ENCODE peak calls at places on chromosomes 5 and 9, in five cellular contexts. T, G, V, E and Q are unnamed samples.

GRCh38 chr5:92455011-92455410 is 1071.9 kb upstream of the ARRDC3 start:
- DNase-seq in T (no peak), G (no peak), V (no peak), E (no peak), Q (no peak)

GRCh38 chr5:94432499-94432898 is 185.9 kb downstream of the KIAA0825 start:
- DNase-seq in T (peak; percentile 49), G (peak; percentile 63), V (peak; percentile 45), E (no peak), Q (no peak)

GRCh38 chr9:119556129-119556875 is 187.1 kb upstream of the BRINP1 start:
- DNase-seq in T (peak; percentile 18), G (peak; percentile 46), V (peak; percentile 32), E (peak; percentile 71), Q (peak; percentile 80)

GRCh38 chr9:101465330-101465915 is 29.8 kb upstream of the ALDOB start:
- DNase-seq in T (peak; percentile 70), G (peak; percentile 75), V (peak; percentile 12), E (peak; percentile 14), Q (peak; percentile 86)

GRCh38 chr5:55140908-55141665 is 18.9 kb upstream of the GPX8 start:
- DNase-seq in T (no peak), G (no peak), V (no peak), E (no peak), Q (no peak)

GRCh38 chr5:179870403-179870903 is 11.8 kb upstream of the MRNIP start:
- DNase-seq in T (peak; percentile 52), G (peak; percentile 55), V (no peak), E (no peak), Q (peak; percentile 80)

GRCh38 chr9:18485691-18486090 is 11.7 kb downstream of the ADAMTSL1 start:
- DNase-seq in T (peak; percentile 66), G (peak; percentile 40), V (no peak), E (no peak), Q (no peak)

GRCh38 chr5:74352256-74352655 is 288.3 kb downstream of the ENC1 start:
- DNase-seq in T (peak; percentile 41), G (no peak), V (no peak), E (no peak), Q (no peak)

GRCh38 chr9:75175395-75175794 is 87.1 kb downstream of the OSTF1 start:
- DNase-seq in T (no peak), G (no peak), V (no peak), E (no peak), Q (no peak)

GRCh38 chr5:139949710-139950109 is 93.4 kb downstream of the NRG2 start:
- DNase-seq in T (no peak), G (no peak), V (no peak), E (no peak), Q (peak; percentile 48)

GRCh38 chr5:179825655-179826182 is 5.0 kb downstream of the SQSTM1 start:
- DNase-seq in T (no peak), G (peak; percentile 31), V (no peak), E (no peak), Q (no peak)

GRCh38 chr5:158126442-158127399 is 267.8 kb upstream of the CLINT1 start:
- DNase-seq in T (no peak), G (no peak), V (no peak), E (no peak), Q (no peak)

GRCh38 chr5:116892993-116893392 is 318.4 kb upstream of the SEMA6A start:
- DNase-seq in T (no peak), G (no peak), V (no peak), E (no peak), Q (no peak)

GRCh38 chr5:103512506-103512905 is 50.1 kb downstream of the NUDT12 start:
- DNase-seq in T (no peak), G (no peak), V (no peak), E (no peak), Q (no peak)

GRCh38 chr9:92637331-92637730 is 32.6 kb downstream of the IPPK start:
- DNase-seq in T (no peak), G (no peak), V (no peak), E (no peak), Q (no peak)

GRCh38 chr9:70588381-70588780 is 173.9 kb upstream of the KLF9 start:
- DNase-seq in T (no peak), G (no peak), V (peak; percentile 45), E (no peak), Q (no peak)

GRCh38 chr5:168159425-168159824 is 132.0 kb upstream of the WWC1 start:
- DNase-seq in T (no peak), G (no peak), V (no peak), E (no peak), Q (peak; percentile 82)

GRCh38 chr9:34151398-34151797 is 24.9 kb upstream of the DCAF12 start:
- DNase-seq in T (no peak), G (no peak), V (no peak), E (no peak), Q (no peak)

GRCh38 chr9:522658-523057 is 308.0 kb downstream of the DOCK8 start:
- DNase-seq in T (no peak), G (no peak), V (no peak), E (no peak), Q (no peak)

GRCh38 chr5:77356740-77357139 is 135.4 kb downstream of the WDR41 start:
- DNase-seq in T (peak; percentile 65), G (peak; percentile 15), V (peak; percentile 66), E (no peak), Q (peak; percentile 45)

GRCh38 chr5:142846402-142846801 is 76.2 kb downstream of the ARHGAP26 start:
- DNase-seq in T (no peak), G (no peak), V (no peak), E (no peak), Q (no peak)

GRCh38 chr9:130240410-130241197 is 25.0 kb upstream of the HMCN2 start:
- DNase-seq in T (peak; percentile 71), G (peak; percentile 77), V (peak; percentile 37), E (peak; percentile 43), Q (peak; percentile 87)

GRCh38 chr5:54673523-54674225 is 156.1 kb downstream of the SNX18 start:
- DNase-seq in T (peak; percentile 36), G (peak; percentile 44), V (no peak), E (no peak), Q (no peak)

GRCh38 chr9:108663381-108663876 is 192.4 kb downstream of the ACTL7B start:
- DNase-seq in T (no peak), G (peak; percentile 20), V (no peak), E (no peak), Q (no peak)

GRCh38 chr9:20390400-20390799 is 231.9 kb downstream of the MLLT3 start:
- DNase-seq in T (no peak), G (no peak), V (no peak), E (no peak), Q (no peak)

DNA sequence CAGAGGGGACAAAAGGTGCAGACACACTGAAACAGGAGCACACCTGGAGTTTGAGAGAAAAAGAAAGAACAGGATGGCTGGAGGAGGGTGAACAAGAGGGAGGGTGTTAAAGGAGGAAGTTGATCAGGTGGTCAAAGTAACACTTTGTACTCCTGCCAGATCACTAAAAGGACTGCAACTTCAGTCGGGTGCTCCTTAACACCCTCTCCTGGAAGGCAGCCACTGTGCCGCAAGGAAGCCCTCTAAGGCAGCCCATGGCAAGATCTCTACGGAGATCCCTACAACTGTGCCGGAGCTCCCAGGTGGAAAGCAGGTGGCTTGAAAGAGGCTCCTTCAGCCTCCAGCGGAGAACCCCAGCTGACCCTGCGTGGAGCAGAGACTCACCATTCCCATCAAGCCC is 124.4 kb upstream of the MSX2 start:
- DNase-seq in T (no peak), G (no peak), V (no peak), E (no peak), Q (peak; percentile 80)
- H3K4ac ChIP-seq in T (peak overlapping the region; percentile 81), G (no peak overlapping the region), V (no peak overlapping the region), E (no peak overlapping the region), Q (no peak overlapping the region)

GRCh38 chr9:134066546-134066922 is 1.3 kb downstream of the BRD3 start:
- DNase-seq in T (peak; percentile 29), G (peak; percentile 47), V (no peak), E (no peak), Q (peak; percentile 56)

GRCh38 chr9:134066923-134067851 is 639 bp downstream of the BRD3 start:
- DNase-seq in T (peak; percentile 31), G (peak; percentile 54), V (no peak), E (no peak), Q (peak; percentile 36)

GRCh38 chr9:134069536-134070399 is 1.9 kb upstream of the BRD3 start:
- DNase-seq in T (no peak), G (no peak), V (no peak), E (no peak), Q (no peak)

GRCh38 chr9:134068742-134069535 is 1.1 kb upstream of the BRD3 start:
- DNase-seq in T (peak; percentile 6), G (peak; percentile 8), V (peak; percentile 14), E (no peak), Q (peak; percentile 61)

DNA sequence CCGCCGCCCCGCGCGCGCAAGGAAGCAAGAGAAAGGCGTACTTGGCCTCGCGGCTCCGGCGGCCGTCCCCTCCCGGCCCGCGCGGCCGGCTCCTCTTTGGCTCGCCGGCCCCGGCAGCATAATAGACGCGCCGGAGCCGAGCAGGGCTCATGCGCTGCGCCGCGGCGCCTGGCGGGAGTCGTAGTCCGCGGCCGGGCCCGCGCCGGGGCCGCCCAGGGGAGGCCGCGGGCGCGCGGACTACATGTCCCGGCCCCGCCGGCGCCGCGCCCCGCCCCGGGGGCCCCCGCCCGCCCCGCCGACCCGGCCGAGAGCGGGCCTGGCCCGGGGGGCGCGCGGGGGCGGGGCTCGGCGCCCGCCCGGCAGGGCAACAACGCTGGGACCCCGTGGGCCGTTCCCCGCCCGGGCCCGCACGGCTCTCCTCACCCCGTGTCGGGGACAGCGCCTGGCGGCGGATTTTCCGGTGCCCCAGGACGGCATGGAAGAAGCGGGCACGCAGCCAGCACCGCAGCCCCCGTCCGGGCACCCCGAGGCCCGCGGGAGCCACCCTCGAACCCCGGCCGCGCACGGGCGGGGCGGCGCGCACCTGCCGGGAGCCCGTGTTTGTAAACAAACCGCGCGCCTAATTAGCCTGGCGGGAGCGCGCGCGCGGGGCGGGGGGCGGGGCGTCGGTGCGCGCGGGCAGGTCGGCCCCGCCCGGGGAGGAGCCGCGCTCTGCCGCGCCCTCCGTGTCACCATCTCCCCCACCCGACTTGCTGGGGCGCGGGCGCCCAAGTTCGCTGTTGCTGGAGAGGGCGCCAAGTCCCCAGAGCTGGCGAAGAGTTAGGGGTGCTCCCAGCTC is at the start of gene BRD3:
- DNase-seq in T (peak; percentile 88), G (peak; percentile 87), V (peak; percentile 78), E (peak; percentile 89), Q (peak; percentile 95)
- H3K4ac ChIP-seq in T (peak within 1 kb of the TSS; percentile 76), G (peak within 1 kb of the TSS; percentile 95), V (peak within 1 kb of the TSS; percentile 99), E (peak within 1 kb of the TSS; percentile 59), Q (peak within 1 kb of the TSS; percentile 87)

DNA sequence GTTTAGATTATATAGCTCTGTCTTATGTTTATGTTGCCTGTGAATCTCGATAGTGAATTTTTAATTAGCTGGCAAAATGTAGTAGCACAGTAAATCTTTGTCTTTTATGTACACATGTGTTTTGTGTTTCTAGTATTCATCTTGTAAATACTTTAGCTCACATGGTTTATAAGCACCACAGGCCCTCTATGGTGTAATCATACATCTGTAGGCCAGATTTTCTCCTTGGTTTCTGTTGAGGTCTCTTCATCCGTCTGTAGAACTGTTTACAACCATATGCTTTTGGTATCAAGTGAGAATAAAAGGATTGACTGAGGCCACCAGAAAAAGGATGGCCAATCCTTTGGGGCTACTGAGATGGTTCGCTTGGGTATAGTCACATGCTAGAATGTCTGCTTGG is 45.0 kb downstream of the PRR16 start:
- DNase-seq in T (peak; percentile 71), G (no peak), V (no peak), E (no peak), Q (no peak)
- H3K4ac ChIP-seq in T (peak overlapping the region; percentile 14), G (no peak overlapping the region), V (no peak overlapping the region), E (no peak overlapping the region), Q (peak overlapping the region; percentile 31)

DNA sequence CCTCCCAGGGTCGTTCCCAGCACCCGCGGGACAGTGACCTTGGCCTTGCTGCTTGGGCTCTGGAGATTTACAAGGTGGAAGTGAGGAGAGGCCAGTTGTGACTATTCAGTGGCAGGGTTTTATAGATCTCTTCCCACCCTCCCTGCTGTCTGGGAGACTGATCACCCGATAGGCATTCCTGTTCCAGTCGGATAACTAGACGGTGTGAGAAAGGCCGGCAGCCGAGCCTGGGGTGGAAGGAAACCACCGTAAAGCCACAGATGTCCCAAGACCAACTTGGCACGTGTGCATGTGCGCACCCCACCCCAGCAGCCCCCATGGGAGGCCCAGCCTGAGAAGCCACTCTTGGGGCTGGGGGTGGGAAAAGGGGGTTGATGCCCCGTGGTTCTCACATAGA is 225.9 kb downstream of the FANCC start:
- DNase-seq in T (peak; percentile 53), G (peak; percentile 84), V (peak; percentile 20), E (no peak), Q (no peak)
- H3K4ac ChIP-seq in T (peak overlapping the region; percentile 26), G (peak overlapping the region; percentile 42), V (peak overlapping the region; percentile 85), E (no peak overlapping the region), Q (no peak overlapping the region)